ENCODE peak calls at places on chromosome 12, in nine cellular contexts. One of them, this sample, is unnamed.
A peak's percentile ranks its signal among the peaks of the same experiment; 100 is the strongest.

GRCh38 chr12:22083167-22083566 is 37.1 kb downstream of the CMAS start:
- DNase-seq in astrocyte of the cerebellum: peak; percentile 46
- DNase-seq in left ventricle myocardium inferior: no peak
- DNase-seq in Caco-2: no peak
- DNase-seq in WTC11: no peak
- DNase-seq in AG04450: no peak
- DNase-seq in RWPE1: peak; percentile 17
- DNase-seq in BJ: no peak
- DNase-seq in Calu3: peak; percentile 17
- DNase-seq in this sample: peak; percentile 5

GRCh38 chr12:48717252-48717695 is 767 bp upstream of the CCNT1 start:
- DNase-seq in Caco-2: no peak
- DNase-seq in AG04450: no peak
- DNase-seq in WTC11: no peak
- DNase-seq in left ventricle myocardium inferior: no peak
- DNase-seq in Calu3: no peak
- DNase-seq in astrocyte of the cerebellum: no peak
- DNase-seq in RWPE1: no peak
- DNase-seq in BJ: no peak
- DNase-seq in this sample: no peak

GRCh38 chr12:40325349-40325960 is 100.7 kb downstream of the LRRK2 start:
- DNase-seq in WTC11: no peak
- DNase-seq in RWPE1: peak; percentile 51
- DNase-seq in astrocyte of the cerebellum: no peak
- DNase-seq in left ventricle myocardium inferior: no peak
- DNase-seq in Caco-2: peak; percentile 34
- DNase-seq in Calu3: peak; percentile 3
- DNase-seq in BJ: no peak
- DNase-seq in AG04450: no peak
- DNase-seq in this sample: no peak

GRCh38 chr12:109726511-109727038 is 12.9 kb downstream of the FAM222A start:
- DNase-seq in astrocyte of the cerebellum: no peak
- DNase-seq in RWPE1: no peak
- DNase-seq in BJ: no peak
- DNase-seq in left ventricle myocardium inferior: no peak
- DNase-seq in Caco-2: peak; percentile 22
- DNase-seq in AG04450: no peak
- DNase-seq in Calu3: no peak
- DNase-seq in WTC11: no peak
- DNase-seq in this sample: no peak

GRCh38 chr12:42706331-42706730 is 116.8 kb upstream of the PRICKLE1 start:
- DNase-seq in AG04450: no peak
- DNase-seq in Calu3: no peak
- DNase-seq in astrocyte of the cerebellum: peak; percentile 57
- DNase-seq in BJ: peak; percentile 43
- DNase-seq in WTC11: no peak
- DNase-seq in Caco-2: no peak
- DNase-seq in left ventricle myocardium inferior: no peak
- DNase-seq in RWPE1: no peak
- DNase-seq in this sample: no peak

GRCh38 chr12:94204647-94205247 is 56.4 kb downstream of the PLXNC1 start:
- DNase-seq in astrocyte of the cerebellum: no peak
- DNase-seq in AG04450: no peak
- DNase-seq in Calu3: no peak
- DNase-seq in BJ: no peak
- DNase-seq in left ventricle myocardium inferior: no peak
- DNase-seq in RWPE1: no peak
- DNase-seq in WTC11: no peak
- DNase-seq in Caco-2: no peak
- DNase-seq in this sample: no peak

GRCh38 chr12:112419269-112420133 is 754 bp downstream of the PTPN11 start:
- DNase-seq in astrocyte of the cerebellum: peak; percentile 37
- DNase-seq in AG04450: peak; percentile 50
- DNase-seq in BJ: no peak
- DNase-seq in WTC11: peak; percentile 65
- DNase-seq in RWPE1: peak; percentile 86
- DNase-seq in left ventricle myocardium inferior: peak; percentile 63
- DNase-seq in Calu3: peak; percentile 74
- DNase-seq in Caco-2: peak; percentile 71
- DNase-seq in this sample: peak; percentile 44

GRCh38 chr12:52171950-52172512 is 19.8 kb downstream of the KRT80 start:
- DNase-seq in WTC11: peak; percentile 79
- DNase-seq in astrocyte of the cerebellum: no peak
- DNase-seq in BJ: no peak
- DNase-seq in Caco-2: peak; percentile 70
- DNase-seq in Calu3: peak; percentile 40
- DNase-seq in RWPE1: no peak
- DNase-seq in left ventricle myocardium inferior: no peak
- DNase-seq in AG04450: no peak
- DNase-seq in this sample: no peak

GRCh38 chr12:119699199-119699765 is 31.3 kb downstream of the PRKAB1 start:
- DNase-seq in AG04450: no peak
- DNase-seq in BJ: no peak
- DNase-seq in WTC11: no peak
- DNase-seq in Caco-2: no peak
- DNase-seq in astrocyte of the cerebellum: no peak
- DNase-seq in left ventricle myocardium inferior: no peak
- DNase-seq in Calu3: no peak
- DNase-seq in RWPE1: no peak
- DNase-seq in this sample: peak; percentile 77

GRCh38 chr12:112018571-112019237 is 5.5 kb downstream of the ERP29 start:
- DNase-seq in WTC11: no peak
- DNase-seq in astrocyte of the cerebellum: peak; percentile 49
- DNase-seq in left ventricle myocardium inferior: no peak
- DNase-seq in Calu3: no peak
- DNase-seq in BJ: no peak
- DNase-seq in Caco-2: no peak
- DNase-seq in AG04450: peak; percentile 50
- DNase-seq in RWPE1: peak; percentile 68
- DNase-seq in this sample: no peak

GRCh38 chr12:90959538-90960139 is 4.7 kb upstream of the CCER1 start:
- DNase-seq in BJ: no peak
- DNase-seq in Caco-2: no peak
- DNase-seq in WTC11: no peak
- DNase-seq in RWPE1: peak; percentile 26
- DNase-seq in astrocyte of the cerebellum: peak; percentile 32
- DNase-seq in Calu3: peak; percentile 38
- DNase-seq in AG04450: no peak
- DNase-seq in left ventricle myocardium inferior: no peak
- DNase-seq in this sample: peak; percentile 28

GRCh38 chr12:2291947-2292346 is 239.2 kb downstream of the CACNA1C start:
- DNase-seq in WTC11: no peak
- DNase-seq in BJ: no peak
- DNase-seq in RWPE1: no peak
- DNase-seq in Calu3: no peak
- DNase-seq in Caco-2: no peak
- DNase-seq in astrocyte of the cerebellum: no peak
- DNase-seq in AG04450: no peak
- DNase-seq in left ventricle myocardium inferior: no peak
- DNase-seq in this sample: no peak

GRCh38 chr12:56084958-56085543 is 5.1 kb downstream of the ERBB3 start:
- DNase-seq in BJ: no peak
- DNase-seq in astrocyte of the cerebellum: no peak
- DNase-seq in left ventricle myocardium inferior: no peak
- DNase-seq in Calu3: peak; percentile 37
- DNase-seq in WTC11: peak; percentile 74
- DNase-seq in AG04450: no peak
- DNase-seq in Caco-2: no peak
- DNase-seq in RWPE1: no peak
- DNase-seq in this sample: no peak

GRCh38 chr12:15350643-15351042 is 28.3 kb downstream of the PTPRO start:
- DNase-seq in RWPE1: no peak
- DNase-seq in Caco-2: no peak
- DNase-seq in BJ: no peak
- DNase-seq in AG04450: no peak
- DNase-seq in WTC11: no peak
- DNase-seq in Calu3: no peak
- DNase-seq in astrocyte of the cerebellum: no peak
- DNase-seq in left ventricle myocardium inferior: no peak
- DNase-seq in this sample: no peak

GRCh38 chr12:108004368-108004767 is 124.7 kb upstream of the WSCD2 start:
- DNase-seq in WTC11: no peak
- DNase-seq in BJ: no peak
- DNase-seq in AG04450: no peak
- DNase-seq in left ventricle myocardium inferior: no peak
- DNase-seq in Calu3: no peak
- DNase-seq in RWPE1: peak; percentile 22
- DNase-seq in Caco-2: no peak
- DNase-seq in astrocyte of the cerebellum: no peak
- DNase-seq in this sample: no peak

GRCh38 chr12:93970892-93971688 is 177.3 kb upstream of the PLXNC1 start:
- DNase-seq in Calu3: no peak
- DNase-seq in astrocyte of the cerebellum: no peak
- DNase-seq in AG04450: no peak
- DNase-seq in RWPE1: no peak
- DNase-seq in left ventricle myocardium inferior: no peak
- DNase-seq in Caco-2: no peak
- DNase-seq in WTC11: no peak
- DNase-seq in BJ: no peak
- DNase-seq in this sample: no peak

GRCh38 chr12:127500513-127500912 is 766.5 kb upstream of the TMEM132C start:
- DNase-seq in WTC11: no peak
- DNase-seq in BJ: no peak
- DNase-seq in left ventricle myocardium inferior: no peak
- DNase-seq in Caco-2: no peak
- DNase-seq in RWPE1: no peak
- DNase-seq in AG04450: no peak
- DNase-seq in Calu3: no peak
- DNase-seq in astrocyte of the cerebellum: no peak
- DNase-seq in this sample: no peak

GRCh38 chr12:127496255-127496654 is 770.7 kb upstream of the TMEM132C start:
- DNase-seq in RWPE1: no peak
- DNase-seq in WTC11: peak; percentile 13
- DNase-seq in left ventricle myocardium inferior: no peak
- DNase-seq in AG04450: no peak
- DNase-seq in astrocyte of the cerebellum: no peak
- DNase-seq in BJ: no peak
- DNase-seq in Caco-2: no peak
- DNase-seq in Calu3: no peak
- DNase-seq in this sample: no peak

GRCh38 chr12:127494961-127495915 is 771.7 kb upstream of the TMEM132C start:
- DNase-seq in AG04450: no peak
- DNase-seq in BJ: no peak
- DNase-seq in Caco-2: no peak
- DNase-seq in RWPE1: no peak
- DNase-seq in WTC11: no peak
- DNase-seq in left ventricle myocardium inferior: no peak
- DNase-seq in astrocyte of the cerebellum: no peak
- DNase-seq in Calu3: no peak
- DNase-seq in this sample: no peak
- TF ChIP-seq CTCF in AG04450: no peak
- TF ChIP-seq CTCF in BJ: no peak
- TF ChIP-seq CTCF in Caco-2: no peak
- TF ChIP-seq CTCF in RWPE1: no peak
- TF ChIP-seq CTCF in WTC11: no peak
- TF ChIP-seq CTCF in left ventricle myocardium inferior: no peak
- TF ChIP-seq CTCF in astrocyte of the cerebellum: no peak
- TF ChIP-seq CTCF in Calu3: no peak
- TF ChIP-seq CTCF in this sample: no peak

GRCh38 chr12:7439579-7440505 is 4.1 kb downstream of the CD163L1 start:
- DNase-seq in left ventricle myocardium inferior: no peak
- DNase-seq in WTC11: peak; percentile 84
- DNase-seq in Caco-2: peak; percentile 90
- DNase-seq in Calu3: no peak
- DNase-seq in RWPE1: peak; percentile 18
- DNase-seq in BJ: no peak
- DNase-seq in AG04450: peak; percentile 11
- DNase-seq in astrocyte of the cerebellum: peak; percentile 13
- DNase-seq in this sample: peak; percentile 4
- TF ChIP-seq CTCF in left ventricle myocardium inferior: no peak
- TF ChIP-seq CTCF in WTC11: no peak
- TF ChIP-seq CTCF in Caco-2: no peak
- TF ChIP-seq CTCF in Calu3: no peak
- TF ChIP-seq CTCF in RWPE1: no peak
- TF ChIP-seq CTCF in BJ: no peak
- TF ChIP-seq CTCF in AG04450: no peak
- TF ChIP-seq CTCF in astrocyte of the cerebellum: no peak
- TF ChIP-seq CTCF in this sample: no peak

GRCh38 chr12:4769073-4769472 is 48.9 kb downstream of the GALNT8 start:
- DNase-seq in BJ: no peak
- DNase-seq in left ventricle myocardium inferior: no peak
- DNase-seq in AG04450: no peak
- DNase-seq in astrocyte of the cerebellum: no peak
- DNase-seq in Calu3: no peak
- DNase-seq in Caco-2: no peak
- DNase-seq in RWPE1: no peak
- DNase-seq in WTC11: no peak
- DNase-seq in this sample: no peak

GRCh38 chr12:4763549-4763948 is 43.3 kb downstream of the GALNT8 start:
- DNase-seq in RWPE1: no peak
- DNase-seq in AG04450: no peak
- DNase-seq in left ventricle myocardium inferior: no peak
- DNase-seq in WTC11: peak; percentile 94
- DNase-seq in Calu3: peak; percentile 8
- DNase-seq in BJ: no peak
- DNase-seq in astrocyte of the cerebellum: no peak
- DNase-seq in Caco-2: no peak
- DNase-seq in this sample: no peak

GRCh38 chr12:4771172-4771959 is 51.2 kb downstream of the GALNT8 start:
- DNase-seq in WTC11: no peak
- DNase-seq in left ventricle myocardium inferior: no peak
- DNase-seq in astrocyte of the cerebellum: no peak
- DNase-seq in Calu3: no peak
- DNase-seq in Caco-2: no peak
- DNase-seq in BJ: no peak
- DNase-seq in RWPE1: no peak
- DNase-seq in AG04450: no peak
- DNase-seq in this sample: no peak

GRCh38 chr12:4766445-4766844 is 46.2 kb downstream of the GALNT8 start:
- DNase-seq in Calu3: no peak
- DNase-seq in BJ: no peak
- DNase-seq in AG04450: no peak
- DNase-seq in RWPE1: no peak
- DNase-seq in Caco-2: no peak
- DNase-seq in astrocyte of the cerebellum: no peak
- DNase-seq in WTC11: no peak
- DNase-seq in left ventricle myocardium inferior: no peak
- DNase-seq in this sample: no peak

DNA sequence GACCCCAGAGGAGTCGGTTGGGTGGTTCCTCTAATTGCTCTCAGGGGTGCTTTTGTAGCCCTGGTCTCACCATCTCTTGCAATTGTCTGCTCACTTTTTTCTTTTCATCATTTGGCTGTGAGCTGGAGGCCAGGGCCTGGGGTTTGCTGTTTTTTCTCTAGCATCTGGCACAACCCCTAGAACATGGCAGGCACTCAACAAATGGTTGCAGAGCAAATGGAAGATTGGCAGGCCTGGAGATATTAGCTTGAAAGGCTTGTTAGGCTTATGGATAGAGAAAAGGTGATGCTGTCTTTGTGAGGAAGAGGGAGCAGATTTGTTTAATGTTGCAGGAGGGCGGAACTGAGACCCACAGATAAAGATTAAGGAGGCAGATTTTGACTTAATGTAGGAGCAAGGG is 47.0 kb downstream of the GALNT8 start:
- DNase-seq in astrocyte of the cerebellum: no peak
- DNase-seq in BJ: no peak
- DNase-seq in left ventricle myocardium inferior: no peak
- DNase-seq in Caco-2: no peak
- DNase-seq in RWPE1: no peak
- DNase-seq in Calu3: no peak
- DNase-seq in WTC11: no peak
- DNase-seq in AG04450: no peak
- DNase-seq in this sample: no peak
- TF ChIP-seq CTCF in astrocyte of the cerebellum: no peak
- TF ChIP-seq CTCF in BJ: no peak
- TF ChIP-seq CTCF in left ventricle myocardium inferior: no peak
- TF ChIP-seq CTCF in Caco-2: no peak
- TF ChIP-seq CTCF in RWPE1: no peak
- TF ChIP-seq CTCF in Calu3: no peak
- TF ChIP-seq CTCF in WTC11: no peak
- TF ChIP-seq CTCF in AG04450: no peak
- TF ChIP-seq CTCF in this sample: no peak

GRCh38 chr12:31772685-31773222 is 43.9 kb upstream of the AMN1 start:
- DNase-seq in Caco-2: peak; percentile 61
- DNase-seq in BJ: no peak
- DNase-seq in Calu3: no peak
- DNase-seq in RWPE1: no peak
- DNase-seq in astrocyte of the cerebellum: no peak
- DNase-seq in WTC11: no peak
- DNase-seq in left ventricle myocardium inferior: no peak
- DNase-seq in AG04450: no peak
- DNase-seq in this sample: no peak
- TF ChIP-seq CTCF in Caco-2: no peak
- TF ChIP-seq CTCF in BJ: no peak
- TF ChIP-seq CTCF in Calu3: no peak
- TF ChIP-seq CTCF in RWPE1: no peak
- TF ChIP-seq CTCF in astrocyte of the cerebellum: no peak
- TF ChIP-seq CTCF in WTC11: no peak
- TF ChIP-seq CTCF in left ventricle myocardium inferior: peak; percentile 22
- TF ChIP-seq CTCF in AG04450: no peak
- TF ChIP-seq CTCF in this sample: no peak